ENCODE peak calls at places on chromosomes 16 and 17, in eight cellular contexts. N, Q, Z, M, H, L, F and T are unnamed samples.
A peak's percentile ranks its signal among the peaks of the same experiment; 100 is the strongest.

GRCh38 chr16:85986931-85987749 is 88.2 kb downstream of the IRF8 start:
- DNase-seq in N (no peak), Q (no peak), Z (peak; percentile 83), M (no peak), H (peak; percentile 47), L (peak; percentile 18), F (no peak), T (peak; percentile 21)

GRCh38 chr17:82333279-82334171 is at the start of gene SECTM1:
- DNase-seq in N (peak; percentile 89), Q (no peak), Z (no peak), M (no peak), H (peak; percentile 50), L (no peak), F (no peak), T (no peak)

GRCh38 chr16:11380836-11381235 is 35.6 kb downstream of the RMI2 start:
- DNase-seq in N (peak; percentile 5), Q (no peak), Z (no peak), M (no peak), H (no peak), L (no peak), F (no peak), T (no peak)

GRCh38 chr17:82929011-82929622 is 89.3 kb upstream of the ZNF750 start:
- DNase-seq in N (no peak), Q (no peak), Z (no peak), M (no peak), H (no peak), L (no peak), F (no peak), T (no peak)

GRCh38 chr16:30187556-30187865 is 4.1 kb downstream of the CORO1A start:
- DNase-seq in N (no peak), Q (no peak), Z (no peak), M (no peak), H (no peak), L (no peak), F (no peak), T (no peak)

GRCh38 chr17:28570716-28571254 is 539 bp downstream of the PIGS start:
- DNase-seq in N (no peak), Q (no peak), Z (peak; percentile 35), M (no peak), H (peak; percentile 55), L (peak; percentile 42), F (peak; percentile 31), T (no peak)

GRCh38 chr17:54968954-54969400 is 412 bp downstream of the STXBP4 start:
- DNase-seq in N (no peak), Q (peak; percentile 76), Z (peak; percentile 17), M (no peak), H (no peak), L (no peak), F (no peak), T (no peak)

GRCh38 chr16:1635070-1635469 is 22.9 kb downstream of the CRAMP1 start:
- DNase-seq in N (peak; percentile 39), Q (no peak), Z (no peak), M (no peak), H (no peak), L (no peak), F (no peak), T (no peak)

GRCh38 chr16:23058576-23058975 is 90.7 kb downstream of the USP31 start:
- DNase-seq in N (no peak), Q (no peak), Z (no peak), M (no peak), H (no peak), L (no peak), F (no peak), T (no peak)

GRCh38 chr16:58501242-58502131 is 1.5 kb downstream of the NDRG4 start:
- DNase-seq in N (no peak), Q (no peak), Z (peak; percentile 72), M (no peak), H (peak; percentile 88), L (peak; percentile 46), F (peak; percentile 55), T (peak; percentile 25)